ENCODE peak calls at places on chromosome 5, in five cellular contexts. L is GM23248, R is IMR-90, I is mucosa of descending colon, C is fibroblast of lung. Y is an unnamed sample.

GRCh38 chr5:50839472-50839871 is 173.0 kb downstream of the PARP8 start:
- DNase-seq in L (no peak), R (no peak), I (no peak), C (no peak), Y (no peak)

GRCh38 chr5:83567741-83568530 is 96.4 kb downstream of the VCAN start:
- DNase-seq in L (peak; percentile 91), R (peak; percentile 93), I (no peak), C (peak; percentile 96), Y (no peak)

GRCh38 chr5:163682226-163682625 is 176.8 kb downstream of the MAT2B start:
- DNase-seq in L (peak; percentile 8), R (no peak), I (no peak), C (peak; percentile 8), Y (no peak)

GRCh38 chr5:98106116-98107088 is 667.1 kb upstream of the RGMB start:
- DNase-seq in L (peak; percentile 84), R (peak; percentile 76), I (no peak), C (peak; percentile 87), Y (no peak)

GRCh38 chr5:128566170-128566569 is 28.1 kb upstream of the FBN2 start:
- DNase-seq in L (no peak), R (no peak), I (no peak), C (no peak), Y (no peak)

GRCh38 chr5:148849461-148849860 is 23.1 kb downstream of the ADRB2 start:
- DNase-seq in L (no peak), R (no peak), I (peak; percentile 38), C (no peak), Y (no peak)

GRCh38 chr5:40166757-40167156 is 513.0 kb upstream of the PTGER4 start:
- DNase-seq in L (peak; percentile 15), R (peak; percentile 44), I (no peak), C (peak; percentile 39), Y (no peak)

GRCh38 chr5:176447538-176447981 is 625 bp upstream of the FAF2 start:
- DNase-seq in L (no peak), R (no peak), I (no peak), C (no peak), Y (no peak)

GRCh38 chr5:102654559-102655354 is 100.3 kb upstream of the PAM start:
- DNase-seq in L (peak; percentile 58), R (no peak), I (no peak), C (peak; percentile 7), Y (no peak)

GRCh38 chr5:138212828-138213160 is 329 bp downstream of the CDC23 start:
- DNase-seq in L (peak; percentile 66), R (peak; percentile 8), I (no peak), C (no peak), Y (peak; percentile 40)

GRCh38 chr5:68839019-68839552 is 254.7 kb upstream of the SLC30A5 start:
- DNase-seq in L (peak; percentile 29), R (no peak), I (no peak), C (no peak), Y (no peak)

GRCh38 chr5:180797256-180798192 is 5.1 kb downstream of the MGAT1 start:
- DNase-seq in L (no peak), R (no peak), I (no peak), C (no peak), Y (no peak)
- H3K4me1 ChIP-seq in L (peaks cover 52% of the 10 kb centered on the region), R (peaks cover 30% of the 10 kb centered on the region), I (peaks cover 49% of the 10 kb centered on the region), C (peaks cover 33% of the 10 kb centered on the region), Y (peaks cover 81% of the 10 kb centered on the region)

GRCh38 chr5:4005335-4005734 is 409.7 kb downstream of the IRX1 start:
- DNase-seq in L (no peak), R (no peak), I (no peak), C (no peak), Y (no peak)
- H3K9me3 ChIP-seq in L (no peaks in the 10 kb centered on the region), R (peaks cover 35% of the 10 kb centered on the region), I (peaks cover 29% of the 10 kb centered on the region), C (no peaks in the 10 kb centered on the region), Y (no peaks in the 10 kb centered on the region)

DNA sequence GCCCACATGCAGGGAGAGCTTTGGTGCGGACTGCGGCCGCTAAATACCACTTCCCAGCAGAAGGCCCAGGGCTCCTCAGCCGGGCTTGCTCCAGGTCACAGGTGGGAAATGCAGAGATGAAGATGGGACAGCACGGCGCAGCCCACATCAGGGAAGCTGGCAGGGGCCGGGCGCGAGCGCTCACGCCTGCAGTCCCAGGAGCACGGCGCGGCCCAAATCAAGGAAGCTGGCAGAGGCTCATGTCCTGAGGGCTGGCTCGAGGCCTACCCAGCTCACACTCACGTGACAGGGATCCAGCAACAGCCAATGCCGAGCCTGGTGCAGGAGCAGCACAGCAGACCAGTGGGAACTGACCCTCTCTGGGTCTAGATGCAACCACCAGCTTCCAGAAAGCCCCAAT is 16.3 kb downstream of the LPCAT1 start:
- DNase-seq in L (no peak), R (no peak), I (no peak), C (no peak), Y (peak; percentile 83)
- H3K36me3 ChIP-seq in L (peaks cover 2% of the 10 kb centered on the region), R (peaks cover 40% of the 10 kb centered on the region), I (no peaks in the 10 kb centered on the region), C (peaks cover 10% of the 10 kb centered on the region), Y (peaks cover 48% of the 10 kb centered on the region)

DNA sequence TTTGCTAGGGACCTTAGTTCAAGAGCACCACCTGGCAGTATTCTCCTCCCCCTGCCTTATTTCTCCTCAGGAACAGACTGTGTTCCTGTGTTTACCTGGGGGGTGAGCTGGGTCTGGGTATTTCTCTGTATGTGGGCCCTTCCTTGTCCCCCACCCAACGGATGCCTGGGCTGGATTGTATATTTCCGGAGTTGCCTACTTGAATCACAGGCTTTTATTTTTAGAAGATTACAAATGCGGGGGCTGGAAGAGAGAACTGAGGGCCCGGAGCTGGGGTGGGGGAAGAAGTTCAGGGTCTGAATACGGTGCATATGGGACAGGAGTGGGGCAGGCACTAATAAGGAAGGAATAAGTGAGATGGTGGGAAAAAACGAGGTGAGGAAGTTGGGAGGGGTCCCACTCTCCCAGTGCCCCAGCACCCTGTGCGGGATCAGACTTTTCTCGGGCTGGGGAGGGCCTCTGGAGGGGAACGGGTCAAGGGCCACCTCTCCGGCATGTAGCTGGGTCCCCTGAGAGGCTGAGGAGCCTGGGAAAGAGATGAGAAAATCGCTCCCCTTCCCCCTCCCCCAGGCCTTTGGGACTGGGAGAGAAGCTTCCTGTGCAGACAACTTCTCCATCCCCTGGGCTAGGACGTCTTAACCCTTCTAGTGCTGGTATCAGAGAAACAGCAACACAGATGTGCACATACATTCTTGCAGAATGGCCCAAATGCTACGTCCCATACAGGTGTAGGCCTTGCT is 42.1 kb downstream of the PCDH1 start:
- DNase-seq in L (peak; percentile 79), R (peak; percentile 53), I (no peak), C (no peak), Y (no peak)
- H3K4me1 ChIP-seq in L (peaks cover 33% of the 10 kb centered on the region), R (peaks cover 14% of the 10 kb centered on the region), I (peaks cover 24% of the 10 kb centered on the region), C (peaks cover 2% of the 10 kb centered on the region), Y (no peaks in the 10 kb centered on the region)

GRCh38 chr5:17976404-17976803 is 342.1 kb downstream of the TAF11L14 start:
- DNase-seq in L (no peak), R (no peak), I (no peak), C (no peak), Y (no peak)
- H3K9me3 ChIP-seq in L (no peaks in the 10 kb centered on the region), R (no peaks in the 10 kb centered on the region), I (no peaks in the 10 kb centered on the region), C (no peaks in the 10 kb centered on the region), Y (no peaks in the 10 kb centered on the region)

GRCh38 chr5:1462358-1462757 is 17.1 kb upstream of the SLC6A3 start:
- DNase-seq in L (no peak), R (no peak), I (no peak), C (no peak), Y (peak; percentile 19)
- H3K36me3 ChIP-seq in L (peaks cover 24% of the 10 kb centered on the region), R (peaks cover 73% of the 10 kb centered on the region), I (no peaks in the 10 kb centered on the region), C (peaks cover 39% of the 10 kb centered on the region), Y (peaks cover 66% of the 10 kb centered on the region)

GRCh38 chr5:80193421-80193820 is 62.4 kb downstream of the SERINC5 start:
- DNase-seq in L (no peak), R (no peak), I (no peak), C (no peak), Y (no peak)
- H3K4me1 ChIP-seq in L (peaks cover 20% of the 10 kb centered on the region), R (peaks cover 6% of the 10 kb centered on the region), I (peaks cover 26% of the 10 kb centered on the region), C (peaks cover 7% of the 10 kb centered on the region), Y (peaks cover 44% of the 10 kb centered on the region)

GRCh38 chr5:65970481-65971367 is 44.3 kb downstream of the ERBIN start:
- DNase-seq in L (peak; percentile 28), R (no peak), I (no peak), C (no peak), Y (no peak)
- H3K9me3 ChIP-seq in L (no peaks in the 10 kb centered on the region), R (no peaks in the 10 kb centered on the region), I (no peaks in the 10 kb centered on the region), C (no peaks in the 10 kb centered on the region), Y (no peaks in the 10 kb centered on the region)

DNA sequence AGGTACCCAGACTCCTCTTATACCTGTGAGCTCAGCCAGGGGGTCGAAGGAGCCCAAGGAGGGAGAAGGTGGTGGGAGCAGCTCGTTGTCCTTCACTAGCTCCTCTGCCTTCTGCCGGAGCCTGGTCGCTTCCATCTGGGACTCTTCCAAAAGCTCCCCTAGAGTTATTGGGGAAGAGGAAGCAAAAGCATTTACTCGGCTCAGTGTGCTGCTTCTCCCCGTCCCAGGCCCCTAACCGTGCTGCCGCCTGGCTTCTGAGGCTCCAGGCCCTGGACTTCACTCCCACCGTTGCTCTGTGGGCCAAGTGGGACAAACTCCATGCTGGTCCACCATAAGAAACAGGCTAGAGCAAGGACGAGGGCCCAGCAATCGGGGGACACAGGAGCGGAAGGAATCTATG is 17.2 kb downstream of the TNIP1 start:
- DNase-seq in L (no peak), R (no peak), I (no peak), C (peak; percentile 27), Y (peak; percentile 80)
- H3K36me3 ChIP-seq in L (peaks cover 19% of the 10 kb centered on the region), R (peaks cover 42% of the 10 kb centered on the region), I (no peaks in the 10 kb centered on the region), C (peaks cover 7% of the 10 kb centered on the region), Y (no peaks in the 10 kb centered on the region)